ENCODE peak calls at places on chromosomes 11 and 22, in ten cellular contexts. One of them, this sample, is unnamed.
A peak's percentile ranks its signal among the peaks of the same experiment; 100 is the strongest.

GRCh38 chr22:23381661-23382427 is 198.2 kb downstream of the IGLL1 start:
- DNase-seq in progenitor cell of endocrine pancreas: no peak
- DNase-seq in fibroblast of pulmonary artery: no peak
- DNase-seq in body of pancreas: no peak
- DNase-seq in GM10248: no peak
- DNase-seq in HFF-Myc: no peak
- DNase-seq in PC-9: no peak
- DNase-seq in gastrocnemius medialis: no peak
- DNase-seq in foreskin fibroblast: no peak
- DNase-seq in WTC11: peak; percentile 4
- DNase-seq in this sample: peak; percentile 23

GRCh38 chr11:130611791-130612251 is 163.4 kb downstream of the ADAMTS15 start:
- DNase-seq in gastrocnemius medialis: no peak
- DNase-seq in WTC11: no peak
- DNase-seq in HFF-Myc: no peak
- DNase-seq in PC-9: peak; percentile 46
- DNase-seq in GM10248: no peak
- DNase-seq in foreskin fibroblast: peak; percentile 83
- DNase-seq in progenitor cell of endocrine pancreas: no peak
- DNase-seq in fibroblast of pulmonary artery: peak; percentile 65
- DNase-seq in body of pancreas: no peak
- DNase-seq in this sample: no peak

GRCh38 chr11:124942446-124943202 is 6.8 kb upstream of the HEPACAM start:
- DNase-seq in gastrocnemius medialis: no peak
- DNase-seq in WTC11: no peak
- DNase-seq in PC-9: no peak
- DNase-seq in progenitor cell of endocrine pancreas: no peak
- DNase-seq in fibroblast of pulmonary artery: no peak
- DNase-seq in HFF-Myc: no peak
- DNase-seq in foreskin fibroblast: no peak
- DNase-seq in GM10248: no peak
- DNase-seq in body of pancreas: no peak
- DNase-seq in this sample: no peak

GRCh38 chr11:112174789-112175595 is at the start of gene BCO2:
- DNase-seq in foreskin fibroblast: peak; percentile 80
- DNase-seq in GM10248: peak; percentile 34
- DNase-seq in progenitor cell of endocrine pancreas: peak; percentile 37
- DNase-seq in WTC11: peak; percentile 69
- DNase-seq in fibroblast of pulmonary artery: peak; percentile 87
- DNase-seq in body of pancreas: peak; percentile 88
- DNase-seq in gastrocnemius medialis: peak; percentile 72
- DNase-seq in HFF-Myc: peak; percentile 43
- DNase-seq in PC-9: peak; percentile 77
- DNase-seq in this sample: peak; percentile 38

GRCh38 chr22:44033689-44034088 is 9.6 kb downstream of the PARVB start:
- DNase-seq in fibroblast of pulmonary artery: no peak
- DNase-seq in WTC11: no peak
- DNase-seq in GM10248: no peak
- DNase-seq in foreskin fibroblast: peak; percentile 76
- DNase-seq in gastrocnemius medialis: peak; percentile 83
- DNase-seq in HFF-Myc: no peak
- DNase-seq in progenitor cell of endocrine pancreas: no peak
- DNase-seq in PC-9: no peak
- DNase-seq in body of pancreas: no peak
- DNase-seq in this sample: no peak

GRCh38 chr11:66820381-66820780 is 22.9 kb upstream of the RCE1 start:
- DNase-seq in progenitor cell of endocrine pancreas: no peak
- DNase-seq in HFF-Myc: no peak
- DNase-seq in gastrocnemius medialis: no peak
- DNase-seq in WTC11: no peak
- DNase-seq in foreskin fibroblast: no peak
- DNase-seq in GM10248: no peak
- DNase-seq in fibroblast of pulmonary artery: no peak
- DNase-seq in PC-9: no peak
- DNase-seq in body of pancreas: no peak
- DNase-seq in this sample: no peak

GRCh38 chr22:44337658-44338004 is 24.9 kb upstream of the SHISAL1 start:
- DNase-seq in progenitor cell of endocrine pancreas: no peak
- DNase-seq in WTC11: no peak
- DNase-seq in foreskin fibroblast: peak; percentile 85
- DNase-seq in gastrocnemius medialis: no peak
- DNase-seq in GM10248: no peak
- DNase-seq in fibroblast of pulmonary artery: peak; percentile 76
- DNase-seq in PC-9: peak; percentile 61
- DNase-seq in body of pancreas: no peak
- DNase-seq in HFF-Myc: no peak
- DNase-seq in this sample: no peak

GRCh38 chr22:24107668-24108067 is 73.6 kb upstream of the SUSD2 start:
- DNase-seq in body of pancreas: peak; percentile 60
- DNase-seq in HFF-Myc: peak; percentile 36
- DNase-seq in PC-9: no peak
- DNase-seq in progenitor cell of endocrine pancreas: no peak
- DNase-seq in GM10248: no peak
- DNase-seq in gastrocnemius medialis: peak; percentile 64
- DNase-seq in WTC11: no peak
- DNase-seq in foreskin fibroblast: peak; percentile 94
- DNase-seq in fibroblast of pulmonary artery: peak; percentile 89
- DNase-seq in this sample: no peak

GRCh38 chr11:35064114-35064800 is 74.7 kb upstream of the CD44 start:
- DNase-seq in fibroblast of pulmonary artery: no peak
- DNase-seq in HFF-Myc: peak; percentile 80
- DNase-seq in WTC11: no peak
- DNase-seq in GM10248: no peak
- DNase-seq in body of pancreas: no peak
- DNase-seq in progenitor cell of endocrine pancreas: no peak
- DNase-seq in gastrocnemius medialis: no peak
- DNase-seq in foreskin fibroblast: peak; percentile 88
- DNase-seq in PC-9: no peak
- DNase-seq in this sample: no peak

GRCh38 chr11:11039249-11039965 is 181.6 kb upstream of the ZBED5 start:
- DNase-seq in GM10248: no peak
- DNase-seq in fibroblast of pulmonary artery: no peak
- DNase-seq in PC-9: no peak
- DNase-seq in gastrocnemius medialis: no peak
- DNase-seq in body of pancreas: no peak
- DNase-seq in WTC11: no peak
- DNase-seq in HFF-Myc: no peak
- DNase-seq in foreskin fibroblast: peak; percentile 4
- DNase-seq in progenitor cell of endocrine pancreas: no peak
- DNase-seq in this sample: no peak

GRCh38 chr11:2884424-2884815 is 1.2 kb downstream of the CDKN1C start:
- DNase-seq in body of pancreas: no peak
- DNase-seq in PC-9: no peak
- DNase-seq in WTC11: no peak
- DNase-seq in GM10248: no peak
- DNase-seq in fibroblast of pulmonary artery: peak; percentile 32
- DNase-seq in progenitor cell of endocrine pancreas: no peak
- DNase-seq in gastrocnemius medialis: peak; percentile 42
- DNase-seq in HFF-Myc: no peak
- DNase-seq in foreskin fibroblast: peak; percentile 71
- DNase-seq in this sample: no peak

GRCh38 chr11:120522021-120522420 is 10.5 kb downstream of the GRIK4 start:
- DNase-seq in fibroblast of pulmonary artery: no peak
- DNase-seq in GM10248: no peak
- DNase-seq in PC-9: no peak
- DNase-seq in foreskin fibroblast: no peak
- DNase-seq in body of pancreas: no peak
- DNase-seq in gastrocnemius medialis: no peak
- DNase-seq in progenitor cell of endocrine pancreas: no peak
- DNase-seq in WTC11: no peak
- DNase-seq in HFF-Myc: no peak
- DNase-seq in this sample: no peak

DNA sequence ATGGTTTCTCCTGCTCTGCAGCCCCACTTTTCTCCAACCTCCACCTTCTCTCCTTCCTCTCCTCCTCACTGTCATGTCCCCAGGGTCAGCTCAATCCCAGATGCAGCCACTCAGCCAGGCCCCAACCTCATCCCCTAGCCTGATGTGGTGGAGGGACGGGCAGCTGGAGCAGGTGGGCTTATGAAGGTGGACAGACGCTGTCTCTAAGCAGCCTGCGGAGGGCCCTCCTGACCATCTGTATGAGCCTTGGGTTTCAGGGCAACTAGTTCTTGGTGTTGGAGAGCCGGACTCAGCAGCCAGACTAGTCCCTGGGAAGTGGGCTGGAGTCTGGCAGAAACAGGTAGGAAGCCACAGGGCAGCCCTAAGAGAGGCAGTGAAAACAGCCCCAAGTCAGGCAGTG is 18.1 kb downstream of the CRYBB2 start:
- DNase-seq in foreskin fibroblast: no peak
- DNase-seq in gastrocnemius medialis: no peak
- DNase-seq in HFF-Myc: no peak
- DNase-seq in GM10248: no peak
- DNase-seq in body of pancreas: no peak
- DNase-seq in WTC11: peak; percentile 35
- DNase-seq in progenitor cell of endocrine pancreas: no peak
- DNase-seq in PC-9: no peak
- DNase-seq in fibroblast of pulmonary artery: no peak
- DNase-seq in this sample: no peak
- TF ChIP-seq CTCF in foreskin fibroblast: no peak
- TF ChIP-seq CTCF in gastrocnemius medialis: no peak
- TF ChIP-seq CTCF in HFF-Myc: no peak
- TF ChIP-seq CTCF in GM10248: no peak
- TF ChIP-seq CTCF in body of pancreas: no peak
- TF ChIP-seq CTCF in WTC11: no peak
- TF ChIP-seq CTCF in progenitor cell of endocrine pancreas: no peak
- TF ChIP-seq CTCF in PC-9: no peak
- TF ChIP-seq CTCF in fibroblast of pulmonary artery: no peak
- TF ChIP-seq CTCF in this sample: no peak

GRCh38 chr11:29328961-29329441 is 687.8 kb downstream of the KCNA4 start:
- DNase-seq in PC-9: no peak
- DNase-seq in HFF-Myc: peak; percentile 43
- DNase-seq in fibroblast of pulmonary artery: peak; percentile 85
- DNase-seq in body of pancreas: no peak
- DNase-seq in GM10248: peak; percentile 8
- DNase-seq in foreskin fibroblast: peak; percentile 74
- DNase-seq in gastrocnemius medialis: no peak
- DNase-seq in WTC11: no peak
- DNase-seq in progenitor cell of endocrine pancreas: no peak
- DNase-seq in this sample: peak; percentile 32
- TF ChIP-seq CTCF in PC-9: peak; percentile 73
- TF ChIP-seq CTCF in HFF-Myc: peak; percentile 60
- TF ChIP-seq CTCF in fibroblast of pulmonary artery: peak; percentile 87
- TF ChIP-seq CTCF in body of pancreas: peak; percentile 40
- TF ChIP-seq CTCF in GM10248: peak; percentile 68
- TF ChIP-seq CTCF in foreskin fibroblast: peak; percentile 70
- TF ChIP-seq CTCF in gastrocnemius medialis: peak; percentile 12
- TF ChIP-seq CTCF in WTC11: no peak
- TF ChIP-seq CTCF in progenitor cell of endocrine pancreas: peak; percentile 77
- TF ChIP-seq CTCF in this sample: peak; percentile 51

GRCh38 chr11:59754494-59754858 is 700 bp upstream of the STX3 start:
- DNase-seq in fibroblast of pulmonary artery: no peak
- DNase-seq in WTC11: peak; percentile 22
- DNase-seq in gastrocnemius medialis: no peak
- DNase-seq in progenitor cell of endocrine pancreas: no peak
- DNase-seq in PC-9: no peak
- DNase-seq in foreskin fibroblast: peak; percentile 41
- DNase-seq in HFF-Myc: no peak
- DNase-seq in body of pancreas: peak; percentile 26
- DNase-seq in GM10248: peak; percentile 40
- DNase-seq in this sample: peak; percentile 59

GRCh38 chr11:59756496-59756840 is 1.3 kb downstream of the STX3 start:
- DNase-seq in foreskin fibroblast: peak; percentile 57
- DNase-seq in HFF-Myc: no peak
- DNase-seq in fibroblast of pulmonary artery: peak; percentile 8
- DNase-seq in gastrocnemius medialis: no peak
- DNase-seq in body of pancreas: no peak
- DNase-seq in GM10248: no peak
- DNase-seq in progenitor cell of endocrine pancreas: no peak
- DNase-seq in WTC11: no peak
- DNase-seq in PC-9: peak; percentile 46
- DNase-seq in this sample: no peak

GRCh38 chr11:59754859-59755700 is at the start of gene STX3:
- DNase-seq in foreskin fibroblast: peak; percentile 86
- DNase-seq in progenitor cell of endocrine pancreas: peak; percentile 60
- DNase-seq in WTC11: peak; percentile 78
- DNase-seq in body of pancreas: peak; percentile 75
- DNase-seq in fibroblast of pulmonary artery: peak; percentile 73
- DNase-seq in PC-9: peak; percentile 80
- DNase-seq in HFF-Myc: no peak
- DNase-seq in gastrocnemius medialis: peak; percentile 34
- DNase-seq in GM10248: peak; percentile 78
- DNase-seq in this sample: peak; percentile 86

GRCh38 chr11:59756845-59757244 is 1.7 kb downstream of the STX3 start:
- DNase-seq in HFF-Myc: no peak
- DNase-seq in progenitor cell of endocrine pancreas: no peak
- DNase-seq in gastrocnemius medialis: peak; percentile 38
- DNase-seq in foreskin fibroblast: peak; percentile 66
- DNase-seq in body of pancreas: peak; percentile 51
- DNase-seq in fibroblast of pulmonary artery: peak; percentile 21
- DNase-seq in PC-9: peak; percentile 87
- DNase-seq in GM10248: peak; percentile 46
- DNase-seq in WTC11: no peak
- DNase-seq in this sample: peak; percentile 36

GRCh38 chr11:59755701-59756495 is 722 bp downstream of the STX3 start:
- DNase-seq in gastrocnemius medialis: peak; percentile 66
- DNase-seq in body of pancreas: peak; percentile 82
- DNase-seq in GM10248: no peak
- DNase-seq in PC-9: peak; percentile 68
- DNase-seq in HFF-Myc: no peak
- DNase-seq in foreskin fibroblast: peak; percentile 91
- DNase-seq in WTC11: peak; percentile 57
- DNase-seq in progenitor cell of endocrine pancreas: peak; percentile 41
- DNase-seq in fibroblast of pulmonary artery: peak; percentile 80
- DNase-seq in this sample: peak; percentile 36
- TF ChIP-seq CTCF in gastrocnemius medialis: no peak
- TF ChIP-seq CTCF in body of pancreas: no peak
- TF ChIP-seq CTCF in GM10248: no peak
- TF ChIP-seq CTCF in PC-9: no peak
- TF ChIP-seq CTCF in HFF-Myc: no peak
- TF ChIP-seq CTCF in foreskin fibroblast: no peak
- TF ChIP-seq CTCF in WTC11: no peak
- TF ChIP-seq CTCF in progenitor cell of endocrine pancreas: peak; percentile 12
- TF ChIP-seq CTCF in fibroblast of pulmonary artery: no peak
- TF ChIP-seq CTCF in this sample: no peak

GRCh38 chr11:127136438-127136837 is 135.9 kb upstream of the KIRREL3 start:
- DNase-seq in foreskin fibroblast: no peak
- DNase-seq in gastrocnemius medialis: no peak
- DNase-seq in GM10248: no peak
- DNase-seq in progenitor cell of endocrine pancreas: no peak
- DNase-seq in body of pancreas: no peak
- DNase-seq in PC-9: no peak
- DNase-seq in WTC11: peak; percentile 25
- DNase-seq in fibroblast of pulmonary artery: no peak
- DNase-seq in HFF-Myc: no peak
- DNase-seq in this sample: no peak
- TF ChIP-seq CTCF in foreskin fibroblast: no peak
- TF ChIP-seq CTCF in gastrocnemius medialis: no peak
- TF ChIP-seq CTCF in GM10248: no peak
- TF ChIP-seq CTCF in progenitor cell of endocrine pancreas: no peak
- TF ChIP-seq CTCF in body of pancreas: no peak
- TF ChIP-seq CTCF in PC-9: peak; percentile 13
- TF ChIP-seq CTCF in WTC11: peak; percentile 55
- TF ChIP-seq CTCF in fibroblast of pulmonary artery: no peak
- TF ChIP-seq CTCF in HFF-Myc: peak; percentile 13
- TF ChIP-seq CTCF in this sample: no peak

This sample was measured in GM13976.